ENCODE peak calls at places on chromosomes 3 and 15, in five cellular contexts. One of them, this sample, is unnamed.

GRCh38 chr3:65953301-65953812 is 85.4 kb downstream of the MAGI1 start:
- DNase-seq in progenitor cell of endocrine pancreas: peak
- DNase-seq in WERI-Rb-1: no peak
- DNase-seq in neural progenitor cell: peak
- DNase-seq in left lung: peak
- DNase-seq in this sample: peak

GRCh38 chr15:78304487-78305413 is 5.3 kb upstream of the SKIC8 start:
- DNase-seq in left lung: no peak
- DNase-seq in WERI-Rb-1: peak
- DNase-seq in neural progenitor cell: no peak
- DNase-seq in progenitor cell of endocrine pancreas: no peak
- DNase-seq in this sample: no peak

GRCh38 chr3:152175576-152175883 is 93.2 kb upstream of the MBNL1 start:
- DNase-seq in WERI-Rb-1: no peak
- DNase-seq in progenitor cell of endocrine pancreas: no peak
- DNase-seq in neural progenitor cell: no peak
- DNase-seq in left lung: no peak
- DNase-seq in this sample: no peak

GRCh38 chr15:92521624-92522008 is 127.9 kb downstream of the ST8SIA2 start:
- DNase-seq in progenitor cell of endocrine pancreas: peak
- DNase-seq in left lung: no peak
- DNase-seq in neural progenitor cell: peak
- DNase-seq in WERI-Rb-1: peak
- DNase-seq in this sample: peak

GRCh38 chr3:42061711-42062408 is 29.3 kb upstream of the TRAK1 start:
- DNase-seq in left lung: no peak
- DNase-seq in progenitor cell of endocrine pancreas: no peak
- DNase-seq in neural progenitor cell: no peak
- DNase-seq in WERI-Rb-1: no peak
- DNase-seq in this sample: peak

GRCh38 chr15:100766225-100767001 is 113.2 kb upstream of the ALDH1A3 start:
- DNase-seq in neural progenitor cell: peak
- DNase-seq in left lung: no peak
- DNase-seq in progenitor cell of endocrine pancreas: no peak
- DNase-seq in WERI-Rb-1: peak
- DNase-seq in this sample: no peak

GRCh38 chr15:28944286-28944685 is 58.5 kb downstream of the APBA2 start:
- DNase-seq in left lung: no peak
- DNase-seq in neural progenitor cell: no peak
- DNase-seq in WERI-Rb-1: no peak
- DNase-seq in progenitor cell of endocrine pancreas: no peak
- DNase-seq in this sample: no peak

GRCh38 chr3:10806001-10806400 is 10.0 kb upstream of the SLC6A11 start:
- DNase-seq in neural progenitor cell: no peak
- DNase-seq in WERI-Rb-1: peak
- DNase-seq in progenitor cell of endocrine pancreas: no peak
- DNase-seq in left lung: no peak
- DNase-seq in this sample: no peak

GRCh38 chr15:35934383-35935049 is 388.6 kb upstream of the DPH6 start:
- DNase-seq in progenitor cell of endocrine pancreas: no peak
- DNase-seq in neural progenitor cell: no peak
- DNase-seq in WERI-Rb-1: no peak
- DNase-seq in left lung: no peak
- DNase-seq in this sample: no peak

GRCh38 chr15:72770673-72771328 is 12.8 kb downstream of the ADPGK start:
- DNase-seq in left lung: no peak
- DNase-seq in WERI-Rb-1: no peak
- DNase-seq in neural progenitor cell: no peak
- DNase-seq in progenitor cell of endocrine pancreas: no peak
- DNase-seq in this sample: no peak

GRCh38 chr3:23435904-23436303 is 232.8 kb downstream of the UBE2E2 start:
- DNase-seq in progenitor cell of endocrine pancreas: no peak
- DNase-seq in neural progenitor cell: peak
- DNase-seq in left lung: no peak
- DNase-seq in WERI-Rb-1: no peak
- DNase-seq in this sample: no peak

GRCh38 chr15:60480149-60480548 is 1.2 kb upstream of the ICE2 start:
- DNase-seq in left lung: no peak
- DNase-seq in neural progenitor cell: no peak
- DNase-seq in WERI-Rb-1: no peak
- DNase-seq in progenitor cell of endocrine pancreas: no peak
- DNase-seq in this sample: no peak

GRCh38 chr3:130507746-130508145 is 9.2 kb upstream of the COL6A6 start:
- DNase-seq in progenitor cell of endocrine pancreas: no peak
- DNase-seq in neural progenitor cell: no peak
- DNase-seq in left lung: no peak
- DNase-seq in WERI-Rb-1: no peak
- DNase-seq in this sample: no peak

GRCh38 chr3:108757404-108757982 is at the start of gene RETNLB:
- DNase-seq in left lung: no peak
- DNase-seq in neural progenitor cell: no peak
- DNase-seq in progenitor cell of endocrine pancreas: no peak
- DNase-seq in WERI-Rb-1: no peak
- DNase-seq in this sample: no peak

GRCh38 chr15:65392368-65392767 is 14.6 kb upstream of the IGDCC3 start:
- DNase-seq in progenitor cell of endocrine pancreas: no peak
- DNase-seq in WERI-Rb-1: no peak
- DNase-seq in left lung: no peak
- DNase-seq in neural progenitor cell: no peak
- DNase-seq in this sample: no peak

GRCh38 chr15:32857732-32858131 is 139.9 kb downstream of the GREM1 start:
- DNase-seq in WERI-Rb-1: no peak
- DNase-seq in progenitor cell of endocrine pancreas: no peak
- DNase-seq in neural progenitor cell: no peak
- DNase-seq in left lung: no peak
- DNase-seq in this sample: no peak

GRCh38 chr3:43723121-43723734 is 32.5 kb downstream of the ABHD5 start:
- DNase-seq in left lung: no peak
- DNase-seq in progenitor cell of endocrine pancreas: no peak
- DNase-seq in neural progenitor cell: no peak
- DNase-seq in WERI-Rb-1: no peak
- DNase-seq in this sample: no peak

GRCh38 chr15:57440799-57441198 is 64.5 kb downstream of the CGNL1 start:
- DNase-seq in left lung: no peak
- DNase-seq in neural progenitor cell: no peak
- DNase-seq in progenitor cell of endocrine pancreas: no peak
- DNase-seq in WERI-Rb-1: no peak
- DNase-seq in this sample: no peak

GRCh38 chr3:148158210-148158609 is 539.5 kb upstream of the AGTR1 start:
- DNase-seq in left lung: no peak
- DNase-seq in neural progenitor cell: no peak
- DNase-seq in WERI-Rb-1: no peak
- DNase-seq in progenitor cell of endocrine pancreas: no peak
- DNase-seq in this sample: peak

GRCh38 chr3:5071061-5071460 is 51.0 kb upstream of the ARL8B start:
- DNase-seq in progenitor cell of endocrine pancreas: no peak
- DNase-seq in neural progenitor cell: no peak
- DNase-seq in WERI-Rb-1: no peak
- DNase-seq in left lung: no peak
- DNase-seq in this sample: no peak

GRCh38 chr15:64251121-64251520 is 88.3 kb upstream of the PPIB start:
- DNase-seq in left lung: no peak
- DNase-seq in WERI-Rb-1: no peak
- DNase-seq in progenitor cell of endocrine pancreas: no peak
- DNase-seq in neural progenitor cell: no peak
- DNase-seq in this sample: no peak

GRCh38 chr15:91627473-91628309 is 225.8 kb upstream of the SLCO3A1 start:
- DNase-seq in WERI-Rb-1: no peak
- DNase-seq in progenitor cell of endocrine pancreas: no peak
- DNase-seq in left lung: no peak
- DNase-seq in neural progenitor cell: no peak
- DNase-seq in this sample: no peak

GRCh38 chr15:90063733-90064247 is 38.5 kb downstream of the IDH2 start:
- DNase-seq in progenitor cell of endocrine pancreas: no peak
- DNase-seq in left lung: peak
- DNase-seq in neural progenitor cell: no peak
- DNase-seq in WERI-Rb-1: no peak
- DNase-seq in this sample: no peak

GRCh38 chr3:111668912-111669488 is 73.9 kb upstream of the ZBED2 start:
- DNase-seq in neural progenitor cell: peak
- DNase-seq in progenitor cell of endocrine pancreas: no peak
- DNase-seq in left lung: no peak
- DNase-seq in WERI-Rb-1: no peak
- DNase-seq in this sample: no peak

GRCh38 chr3:52140000-52140399 is 14.2 kb downstream of the POC1A start:
- DNase-seq in WERI-Rb-1: no peak
- DNase-seq in left lung: no peak
- DNase-seq in progenitor cell of endocrine pancreas: no peak
- DNase-seq in neural progenitor cell: no peak
- DNase-seq in this sample: no peak

GRCh38 chr3:38343797-38344594 is 2.6 kb upstream of the XYLB start:
- DNase-seq in WERI-Rb-1: no peak
- DNase-seq in neural progenitor cell: no peak
- DNase-seq in progenitor cell of endocrine pancreas: no peak
- DNase-seq in left lung: no peak
- DNase-seq in this sample: no peak

GRCh38 chr3:53161345-53161819 is 373 bp downstream of the PRKCD start:
- DNase-seq in left lung: peak
- DNase-seq in neural progenitor cell: peak
- DNase-seq in WERI-Rb-1: no peak
- DNase-seq in progenitor cell of endocrine pancreas: no peak
- DNase-seq in this sample: peak

GRCh38 chr3:33318709-33319380 is 41.6 kb downstream of the FBXL2 start:
- DNase-seq in neural progenitor cell: no peak
- DNase-seq in progenitor cell of endocrine pancreas: no peak
- DNase-seq in left lung: no peak
- DNase-seq in WERI-Rb-1: no peak
- DNase-seq in this sample: no peak
- TF ChIP-seq CTCF in neural progenitor cell: peak
- TF ChIP-seq CTCF in progenitor cell of endocrine pancreas: no peak
- TF ChIP-seq CTCF in left lung: no peak
- TF ChIP-seq CTCF in WERI-Rb-1: no peak
- TF ChIP-seq CTCF in this sample: no peak

GRCh38 chr3:2765002-2765579 is 345.1 kb downstream of the IL5RA start:
- DNase-seq in WERI-Rb-1: peak
- DNase-seq in progenitor cell of endocrine pancreas: no peak
- DNase-seq in neural progenitor cell: peak
- DNase-seq in left lung: no peak
- DNase-seq in this sample: peak
- TF ChIP-seq CTCF in WERI-Rb-1: peak
- TF ChIP-seq CTCF in progenitor cell of endocrine pancreas: peak
- TF ChIP-seq CTCF in neural progenitor cell: peak
- TF ChIP-seq CTCF in left lung: no peak
- TF ChIP-seq CTCF in this sample: no peak

DNA sequence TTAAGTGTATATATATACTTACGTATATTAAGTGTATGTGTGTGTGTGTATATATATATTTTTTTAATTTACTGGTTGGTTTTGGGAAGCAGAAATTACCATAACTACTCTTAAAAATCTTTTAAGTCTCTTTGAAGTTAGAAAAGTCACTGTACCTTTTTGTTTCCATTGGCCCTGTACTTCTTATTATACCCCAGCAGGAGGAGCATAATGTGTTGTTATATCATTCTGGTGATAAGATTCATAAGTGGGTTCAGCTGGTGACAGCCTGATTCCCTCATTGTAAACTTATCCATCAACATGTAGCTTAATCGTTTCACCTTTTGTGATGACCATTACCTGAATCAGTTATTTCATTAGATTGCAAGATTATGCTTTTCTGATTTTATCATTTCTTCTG is 30.8 kb downstream of the MLH1 start:
- DNase-seq in progenitor cell of endocrine pancreas: no peak
- DNase-seq in neural progenitor cell: no peak
- DNase-seq in left lung: no peak
- DNase-seq in WERI-Rb-1: no peak
- DNase-seq in this sample: no peak
- TF ChIP-seq CTCF in progenitor cell of endocrine pancreas: peak
- TF ChIP-seq CTCF in neural progenitor cell: peak
- TF ChIP-seq CTCF in left lung: no peak
- TF ChIP-seq CTCF in WERI-Rb-1: no peak
- TF ChIP-seq CTCF in this sample: no peak

DNA sequence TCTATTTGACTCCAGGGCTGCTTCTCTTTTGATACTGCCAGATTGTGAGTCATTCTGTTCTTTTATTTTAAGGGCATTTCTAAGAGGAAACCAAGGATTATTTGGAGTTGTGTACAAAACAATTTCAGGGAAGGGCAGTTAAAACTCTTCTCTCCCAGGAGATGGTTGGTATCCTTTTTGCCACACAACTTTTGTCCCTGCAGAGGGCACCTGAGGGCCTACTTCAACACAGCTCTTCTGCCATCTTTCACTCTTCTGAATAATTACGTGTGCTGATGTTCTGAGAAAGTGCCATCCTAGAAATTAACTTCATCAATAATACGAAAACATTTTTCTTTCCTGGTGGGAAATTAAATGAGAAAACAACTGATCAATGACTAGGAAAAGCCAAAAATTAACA is 75.7 kb upstream of the GADL1 start:
- DNase-seq in progenitor cell of endocrine pancreas: no peak
- DNase-seq in left lung: no peak
- DNase-seq in neural progenitor cell: no peak
- DNase-seq in WERI-Rb-1: peak
- DNase-seq in this sample: peak
- TF ChIP-seq CTCF in progenitor cell of endocrine pancreas: no peak
- TF ChIP-seq CTCF in left lung: no peak
- TF ChIP-seq CTCF in neural progenitor cell: peak
- TF ChIP-seq CTCF in WERI-Rb-1: peak
- TF ChIP-seq CTCF in this sample: no peak

DNA sequence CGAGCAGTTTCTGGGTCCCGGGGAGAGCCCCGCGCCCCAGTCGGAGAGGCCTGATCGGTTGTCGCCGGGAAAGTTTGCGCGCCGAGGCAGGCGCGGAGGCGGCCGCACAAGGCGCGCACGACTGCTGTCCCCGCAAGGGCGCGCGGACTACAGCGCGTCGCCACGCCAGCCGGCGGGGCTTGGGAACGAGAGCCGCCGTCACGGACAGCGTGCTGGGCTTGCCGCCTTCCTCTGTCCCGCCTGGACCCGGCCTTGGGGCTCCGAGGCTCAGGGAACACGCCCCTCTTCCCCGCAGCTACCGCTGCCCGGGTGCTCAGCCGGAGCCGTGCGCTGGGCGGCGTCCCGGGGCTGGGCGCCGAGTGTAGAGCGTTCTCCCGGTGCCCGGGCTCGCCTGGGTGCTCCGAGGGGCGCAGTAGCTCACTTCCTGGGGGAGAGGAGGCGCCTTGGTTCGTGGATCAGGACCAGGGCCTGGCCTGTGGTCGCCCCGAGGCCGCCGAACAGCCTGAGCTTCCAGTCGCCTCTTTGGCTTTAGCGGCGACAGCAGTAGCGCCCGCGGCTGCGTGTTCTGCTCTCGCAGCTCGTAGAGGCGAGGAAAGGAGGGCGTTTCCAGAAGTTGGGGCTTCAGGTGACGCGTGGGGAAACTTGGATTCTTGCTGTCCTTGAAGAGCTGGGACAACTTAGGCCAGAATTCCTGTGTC is 226.6 kb upstream of the C2CD4B start:
- DNase-seq in WERI-Rb-1: peak
- DNase-seq in progenitor cell of endocrine pancreas: peak
- DNase-seq in left lung: peak
- DNase-seq in neural progenitor cell: peak
- DNase-seq in this sample: peak
- TF ChIP-seq CTCF in WERI-Rb-1: peak
- TF ChIP-seq CTCF in progenitor cell of endocrine pancreas: peak
- TF ChIP-seq CTCF in left lung: no peak
- TF ChIP-seq CTCF in neural progenitor cell: no peak
- TF ChIP-seq CTCF in this sample: peak

This sample was measured in Calu3.